ENCODE peak calls at places on chromosomes 4 and X, in four cellular contexts. D, E, Z and W are unnamed samples. For H3K9me3, the result is how much of the 10 kb centered on the place peaks cover.

GRCh38 chrX:3990569-3990968 is 277.1 kb upstream of the PRKX start:
- DNase-seq in D (no peak), E (no peak), Z (no peak), W (no peak)

GRCh38 chrX:7074135-7074907 is 73.2 kb upstream of the STS start:
- DNase-seq in D (no peak), E (no peak), Z (no peak), W (no peak)

GRCh38 chr4:162912482-162912881 is 254.2 kb downstream of the NAF1 start:
- DNase-seq in D (no peak), E (no peak), Z (no peak), W (no peak)

GRCh38 chr4:16513876-16514275 is 287.6 kb upstream of the TAPT1 start:
- DNase-seq in D (no peak), E (no peak), Z (peak), W (no peak)

GRCh38 chrX:3815896-3816664 is 102.6 kb upstream of the PRKX start:
- DNase-seq in D (peak), E (peak), Z (peak), W (peak)

GRCh38 chrX:138939038-138939437 is 227.5 kb upstream of the FGF13 start:
- DNase-seq in D (no peak), E (no peak), Z (no peak), W (no peak)

GRCh38 chr4:124526760-124527159 is 185.8 kb downstream of the ANKRD50 start:
- DNase-seq in D (no peak), E (no peak), Z (no peak), W (no peak)

GRCh38 chrX:152418025-152418424 is 33.1 kb downstream of the GABRA3 start:
- DNase-seq in D (no peak), E (no peak), Z (no peak), W (no peak)

GRCh38 chr4:97942951-97943350 is 200.3 kb downstream of the STPG2 start:
- DNase-seq in D (no peak), E (no peak), Z (no peak), W (no peak)

GRCh38 chr4:23153076-23153475 is 460.3 kb downstream of the GBA3 start:
- DNase-seq in D (no peak), E (no peak), Z (no peak), W (no peak)

GRCh38 chr4:151276787-151277557 is at the start of gene PRSS48:
- DNase-seq in D (peak), E (peak), Z (peak), W (peak)

DNA sequence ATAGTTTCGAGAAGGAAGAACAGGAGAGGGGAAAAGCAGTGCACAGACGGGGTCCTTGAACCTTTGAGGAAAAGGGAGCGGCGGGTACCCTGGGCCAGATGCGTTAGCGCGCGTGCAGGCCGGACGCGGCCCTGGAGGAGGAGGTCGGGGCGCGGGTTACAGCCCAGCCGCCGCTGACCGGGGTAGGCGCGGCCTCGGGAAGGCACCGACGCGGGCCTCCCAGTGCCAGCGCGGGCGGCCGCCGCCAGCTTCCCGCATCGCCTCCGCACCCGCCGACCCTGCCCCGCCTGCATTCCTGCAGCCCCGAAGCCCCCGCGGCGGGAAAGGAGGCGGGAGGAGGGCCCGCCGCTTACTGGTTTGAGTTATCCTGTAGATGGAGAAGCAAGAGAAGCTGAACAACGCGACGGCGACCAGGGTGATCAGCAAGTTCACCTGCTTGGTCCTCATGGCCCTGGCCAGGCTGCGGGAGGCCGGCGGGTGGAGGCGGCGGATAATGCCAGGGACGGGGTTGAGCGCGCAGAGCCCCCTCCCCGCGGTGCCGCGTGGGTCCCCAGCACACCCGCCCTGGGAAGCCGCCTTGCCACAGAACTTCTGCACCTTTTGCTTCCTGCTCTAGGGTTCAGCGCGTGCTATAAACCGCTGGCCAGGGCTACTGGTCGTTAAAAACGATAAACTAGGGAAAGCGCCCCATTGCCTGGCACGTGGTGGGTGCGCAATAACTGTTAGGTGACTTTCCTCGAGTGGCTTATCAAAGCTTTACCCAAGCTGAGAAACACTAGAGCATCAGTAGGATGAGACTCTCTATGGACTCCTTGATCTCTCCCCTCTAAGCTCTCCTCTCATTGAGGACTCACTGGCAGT is at the start of gene MGAT4D:
- DNase-seq in D (no peak), E (peak), Z (peak), W (peak)
- H3K4me3 ChIP-seq in D (peak), E (peak), Z (no peak), W (no peak)

GRCh38 chr4:164800786-164801185 is 46.9 kb downstream of the SMIM31 start:
- DNase-seq in D (no peak), E (no peak), Z (no peak), W (no peak)

GRCh38 chr4:164803702-164804101 is 49.8 kb downstream of the SMIM31 start:
- DNase-seq in D (no peak), E (no peak), Z (no peak), W (no peak)

GRCh38 chr4:164802301-164802700 is 48.4 kb downstream of the SMIM31 start:
- DNase-seq in D (no peak), E (no peak), Z (no peak), W (no peak)

GRCh38 chr4:164799410-164799809 is 45.5 kb downstream of the SMIM31 start:
- DNase-seq in D (no peak), E (no peak), Z (no peak), W (no peak)
- H3K27ac ChIP-seq in D (no peak), E (no peak), Z (no peak), W (no peak)

GRCh38 chr4:253936-254756 is 51.1 kb downstream of the ZNF732 start:
- DNase-seq in D (no peak), E (no peak), Z (no peak), W (no peak)
- H3K9me3 ChIP-seq in D (half or more), E (half or more), Z (under half), W (half or more)

DNA sequence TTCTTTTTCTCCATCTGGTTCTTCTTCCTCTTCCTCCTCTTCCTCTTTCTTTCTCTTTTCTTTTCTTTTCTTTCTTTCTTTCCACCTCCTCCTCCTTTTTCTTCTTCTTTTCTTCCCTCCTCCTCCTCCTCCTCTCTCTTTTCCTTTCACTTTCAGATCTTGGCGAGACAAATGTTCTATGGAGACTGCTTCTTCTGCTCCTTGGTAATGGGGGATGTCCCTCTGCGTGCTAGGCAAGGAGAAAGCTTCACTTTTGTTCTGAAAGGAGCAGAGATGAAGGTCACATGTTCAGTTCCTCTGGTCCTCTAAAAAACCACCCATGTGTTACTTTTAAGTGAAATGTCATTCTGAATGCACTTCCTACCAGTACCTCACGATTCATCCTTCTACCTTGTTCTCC is 33.2 kb downstream of the NBDY start:
- DNase-seq in D (no peak), E (no peak), Z (no peak), W (no peak)
- H3K4me3 ChIP-seq in D (no peak), E (no peak), Z (no peak), W (no peak)

GRCh38 chr4:5676763-5677162 is 31.6 kb downstream of the EVC2 start:
- DNase-seq in D (no peak), E (no peak), Z (no peak), W (no peak)
- H3K27ac ChIP-seq in D (no peak), E (no peak), Z (no peak), W (no peak)

GRCh38 chr4:19721587-19721986 is 530.1 kb upstream of the SLIT2 start:
- DNase-seq in D (no peak), E (no peak), Z (no peak), W (no peak)
- H3K9me3 ChIP-seq in D (under half), E (under half), Z (under half), W (under half)

GRCh38 chr4:81032805-81033684 is 2.5 kb downstream of the BMP3 start:
- DNase-seq in D (no peak), E (no peak), Z (no peak), W (no peak)

GRCh38 chr4:81032174-81032551 is 1.7 kb downstream of the BMP3 start:
- DNase-seq in D (no peak), E (no peak), Z (no peak), W (no peak)

GRCh38 chr4:81030061-81030616 is 369 bp upstream of the BMP3 start:
- DNase-seq in D (no peak), E (no peak), Z (no peak), W (no peak)

GRCh38 chr4:81030617-81031388 is at the start of gene BMP3:
- DNase-seq in D (no peak), E (peak), Z (peak), W (peak)

GRCh38 chr4:81031389-81032173 is 1.1 kb downstream of the BMP3 start:
- DNase-seq in D (no peak), E (peak), Z (no peak), W (peak)
- H3K4me3 ChIP-seq in D (peak), E (peak), Z (peak), W (peak)

DNA sequence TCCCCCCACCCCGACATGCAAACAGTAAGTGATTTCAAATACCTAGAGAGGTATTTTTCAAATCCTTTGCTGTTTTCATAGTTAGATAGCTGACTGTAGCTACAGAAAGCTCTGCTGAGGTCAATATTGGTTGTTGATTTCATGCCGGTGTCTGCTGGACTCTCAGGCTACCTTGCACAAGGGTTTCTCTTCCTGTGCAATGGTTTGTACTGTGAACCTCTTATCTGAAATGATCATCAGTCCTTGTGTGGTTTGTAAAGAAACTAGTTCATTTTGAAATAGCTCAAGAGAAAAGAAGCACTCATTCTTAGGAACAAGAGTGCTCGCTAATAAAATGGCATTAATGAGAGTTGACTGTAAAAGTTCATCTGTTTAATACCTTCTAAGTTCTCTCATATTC is 2.1 kb downstream of the MTM1 start:
- DNase-seq in D (no peak), E (no peak), Z (peak), W (no peak)
- H3K27ac ChIP-seq in D (no peak), E (peak), Z (no peak), W (no peak)